ENCODE peak calls at places on chromosomes 3 and 15, in eight cellular contexts. One of them, this sample, is unnamed.

GRCh38 chr3:66038726-66039589 is at the start of gene MAGI1:
- DNase-seq in K562: peak; percentile 80
- DNase-seq in breast epithelium: peak; percentile 88
- DNase-seq in A549: peak; percentile 93
- DNase-seq in prostate gland: peak; percentile 88
- DNase-seq in H1: peak; percentile 94
- DNase-seq in endothelial cell of umbilical vein: peak; percentile 97
- DNase-seq in spleen: peak; percentile 83
- DNase-seq in this sample: peak; percentile 89

GRCh38 chr15:23035964-23036566 is 3.3 kb downstream of the TUBGCP5 start:
- DNase-seq in H1: no peak
- DNase-seq in endothelial cell of umbilical vein: peak; percentile 46
- DNase-seq in breast epithelium: no peak
- DNase-seq in prostate gland: no peak
- DNase-seq in K562: peak; percentile 68
- DNase-seq in spleen: no peak
- DNase-seq in A549: peak; percentile 79
- DNase-seq in this sample: peak; percentile 63

GRCh38 chr15:32817570-32817969 is 99.8 kb downstream of the GREM1 start:
- DNase-seq in breast epithelium: no peak
- DNase-seq in spleen: no peak
- DNase-seq in A549: no peak
- DNase-seq in prostate gland: no peak
- DNase-seq in K562: no peak
- DNase-seq in endothelial cell of umbilical vein: no peak
- DNase-seq in H1: no peak
- DNase-seq in this sample: no peak

GRCh38 chr3:71101581-71101980 is 481.9 kb downstream of the FOXP1 start:
- DNase-seq in prostate gland: no peak
- DNase-seq in breast epithelium: no peak
- DNase-seq in spleen: no peak
- DNase-seq in A549: no peak
- DNase-seq in H1: no peak
- DNase-seq in endothelial cell of umbilical vein: peak; percentile 31
- DNase-seq in K562: no peak
- DNase-seq in this sample: no peak

GRCh38 chr15:80856809-80857377 is 77.7 kb downstream of the CEMIP start:
- DNase-seq in endothelial cell of umbilical vein: no peak
- DNase-seq in A549: peak; percentile 60
- DNase-seq in K562: no peak
- DNase-seq in breast epithelium: peak; percentile 71
- DNase-seq in prostate gland: peak; percentile 74
- DNase-seq in spleen: no peak
- DNase-seq in H1: no peak
- DNase-seq in this sample: peak; percentile 38

GRCh38 chr15:66018178-66018797 is 149.0 kb downstream of the RAB11A start:
- DNase-seq in endothelial cell of umbilical vein: no peak
- DNase-seq in breast epithelium: no peak
- DNase-seq in H1: no peak
- DNase-seq in prostate gland: no peak
- DNase-seq in A549: no peak
- DNase-seq in K562: no peak
- DNase-seq in spleen: no peak
- DNase-seq in this sample: no peak

GRCh38 chr15:22786868-22787698 is 639 bp downstream of the NIPA1 start:
- DNase-seq in K562: peak; percentile 31
- DNase-seq in H1: no peak
- DNase-seq in prostate gland: peak; percentile 8
- DNase-seq in breast epithelium: no peak
- DNase-seq in spleen: peak; percentile 80
- DNase-seq in endothelial cell of umbilical vein: peak; percentile 37
- DNase-seq in A549: peak; percentile 38
- DNase-seq in this sample: no peak

GRCh38 chr3:106328224-106328623 is 459.4 kb upstream of the CBLB start:
- DNase-seq in prostate gland: no peak
- DNase-seq in breast epithelium: no peak
- DNase-seq in spleen: no peak
- DNase-seq in K562: no peak
- DNase-seq in H1: no peak
- DNase-seq in endothelial cell of umbilical vein: no peak
- DNase-seq in A549: no peak
- DNase-seq in this sample: no peak

GRCh38 chr3:50494136-50494535 is 9.3 kb downstream of the CACNA2D2 start:
- DNase-seq in H1: no peak
- DNase-seq in breast epithelium: no peak
- DNase-seq in spleen: no peak
- DNase-seq in prostate gland: no peak
- DNase-seq in K562: no peak
- DNase-seq in A549: no peak
- DNase-seq in endothelial cell of umbilical vein: no peak
- DNase-seq in this sample: no peak

GRCh38 chr3:137105277-137105977 is 147.6 kb downstream of the IL20RB start:
- DNase-seq in prostate gland: peak; percentile 24
- DNase-seq in breast epithelium: no peak
- DNase-seq in spleen: no peak
- DNase-seq in A549: peak; percentile 43
- DNase-seq in endothelial cell of umbilical vein: peak; percentile 74
- DNase-seq in K562: peak; percentile 18
- DNase-seq in H1: no peak
- DNase-seq in this sample: peak; percentile 7

GRCh38 chr3:28586325-28586724 is 237.7 kb upstream of the AZI2 start:
- DNase-seq in K562: no peak
- DNase-seq in prostate gland: no peak
- DNase-seq in A549: no peak
- DNase-seq in H1: no peak
- DNase-seq in endothelial cell of umbilical vein: no peak
- DNase-seq in breast epithelium: no peak
- DNase-seq in spleen: no peak
- DNase-seq in this sample: no peak

GRCh38 chr3:42071720-42072582 is 19.2 kb upstream of the TRAK1 start:
- DNase-seq in prostate gland: peak; percentile 94
- DNase-seq in endothelial cell of umbilical vein: peak; percentile 98
- DNase-seq in spleen: peak; percentile 85
- DNase-seq in breast epithelium: peak; percentile 85
- DNase-seq in H1: no peak
- DNase-seq in K562: no peak
- DNase-seq in A549: peak; percentile 63
- DNase-seq in this sample: peak; percentile 64

GRCh38 chr15:51195459-51195858 is 100.8 kb upstream of the TNFAIP8L3 start:
- DNase-seq in A549: no peak
- DNase-seq in H1: no peak
- DNase-seq in K562: no peak
- DNase-seq in endothelial cell of umbilical vein: no peak
- DNase-seq in breast epithelium: no peak
- DNase-seq in spleen: no peak
- DNase-seq in prostate gland: no peak
- DNase-seq in this sample: no peak

GRCh38 chr3:42163622-42164244 is 72.6 kb downstream of the TRAK1 start:
- DNase-seq in endothelial cell of umbilical vein: no peak
- DNase-seq in H1: no peak
- DNase-seq in K562: no peak
- DNase-seq in A549: no peak
- DNase-seq in spleen: no peak
- DNase-seq in prostate gland: no peak
- DNase-seq in breast epithelium: no peak
- DNase-seq in this sample: no peak

GRCh38 chr15:58420579-58421043 is 11.2 kb upstream of the LIPC start:
- DNase-seq in spleen: no peak
- DNase-seq in A549: no peak
- DNase-seq in K562: no peak
- DNase-seq in endothelial cell of umbilical vein: no peak
- DNase-seq in prostate gland: no peak
- DNase-seq in H1: no peak
- DNase-seq in breast epithelium: no peak
- DNase-seq in this sample: no peak

GRCh38 chr3:178353292-178353814 is 182.9 kb upstream of the KCNMB2 start:
- DNase-seq in endothelial cell of umbilical vein: peak; percentile 36
- DNase-seq in prostate gland: no peak
- DNase-seq in A549: no peak
- DNase-seq in K562: no peak
- DNase-seq in H1: no peak
- DNase-seq in spleen: no peak
- DNase-seq in breast epithelium: no peak
- DNase-seq in this sample: no peak

GRCh38 chr15:29570121-29570930 is 251.9 kb downstream of the TJP1 start:
- DNase-seq in K562: no peak
- DNase-seq in breast epithelium: no peak
- DNase-seq in H1: no peak
- DNase-seq in A549: peak; percentile 20
- DNase-seq in spleen: no peak
- DNase-seq in prostate gland: no peak
- DNase-seq in endothelial cell of umbilical vein: peak; percentile 2
- DNase-seq in this sample: no peak

GRCh38 chr15:38696120-38696727 is 131.6 kb upstream of the RASGRP1 start:
- DNase-seq in endothelial cell of umbilical vein: no peak
- DNase-seq in spleen: no peak
- DNase-seq in K562: no peak
- DNase-seq in H1: no peak
- DNase-seq in A549: no peak
- DNase-seq in breast epithelium: no peak
- DNase-seq in prostate gland: no peak
- DNase-seq in this sample: peak; percentile 28

GRCh38 chr3:13112521-13113345 is 39.5 kb upstream of the IQSEC1 start:
- DNase-seq in A549: no peak
- DNase-seq in breast epithelium: no peak
- DNase-seq in prostate gland: no peak
- DNase-seq in K562: no peak
- DNase-seq in spleen: peak; percentile 70
- DNase-seq in H1: no peak
- DNase-seq in endothelial cell of umbilical vein: no peak
- DNase-seq in this sample: no peak

GRCh38 chr3:64437126-64437525 is 211.9 kb upstream of the PRICKLE2 start:
- DNase-seq in endothelial cell of umbilical vein: no peak
- DNase-seq in breast epithelium: no peak
- DNase-seq in spleen: no peak
- DNase-seq in H1: no peak
- DNase-seq in K562: no peak
- DNase-seq in A549: no peak
- DNase-seq in prostate gland: no peak
- DNase-seq in this sample: no peak

GRCh38 chr15:74723754-74724334 is 1.5 kb downstream of the CYP1A1 start:
- DNase-seq in K562: peak; percentile 64
- DNase-seq in endothelial cell of umbilical vein: peak; percentile 62
- DNase-seq in prostate gland: no peak
- DNase-seq in spleen: no peak
- DNase-seq in A549: peak; percentile 47
- DNase-seq in H1: no peak
- DNase-seq in breast epithelium: no peak
- DNase-seq in this sample: peak; percentile 32

DNA sequence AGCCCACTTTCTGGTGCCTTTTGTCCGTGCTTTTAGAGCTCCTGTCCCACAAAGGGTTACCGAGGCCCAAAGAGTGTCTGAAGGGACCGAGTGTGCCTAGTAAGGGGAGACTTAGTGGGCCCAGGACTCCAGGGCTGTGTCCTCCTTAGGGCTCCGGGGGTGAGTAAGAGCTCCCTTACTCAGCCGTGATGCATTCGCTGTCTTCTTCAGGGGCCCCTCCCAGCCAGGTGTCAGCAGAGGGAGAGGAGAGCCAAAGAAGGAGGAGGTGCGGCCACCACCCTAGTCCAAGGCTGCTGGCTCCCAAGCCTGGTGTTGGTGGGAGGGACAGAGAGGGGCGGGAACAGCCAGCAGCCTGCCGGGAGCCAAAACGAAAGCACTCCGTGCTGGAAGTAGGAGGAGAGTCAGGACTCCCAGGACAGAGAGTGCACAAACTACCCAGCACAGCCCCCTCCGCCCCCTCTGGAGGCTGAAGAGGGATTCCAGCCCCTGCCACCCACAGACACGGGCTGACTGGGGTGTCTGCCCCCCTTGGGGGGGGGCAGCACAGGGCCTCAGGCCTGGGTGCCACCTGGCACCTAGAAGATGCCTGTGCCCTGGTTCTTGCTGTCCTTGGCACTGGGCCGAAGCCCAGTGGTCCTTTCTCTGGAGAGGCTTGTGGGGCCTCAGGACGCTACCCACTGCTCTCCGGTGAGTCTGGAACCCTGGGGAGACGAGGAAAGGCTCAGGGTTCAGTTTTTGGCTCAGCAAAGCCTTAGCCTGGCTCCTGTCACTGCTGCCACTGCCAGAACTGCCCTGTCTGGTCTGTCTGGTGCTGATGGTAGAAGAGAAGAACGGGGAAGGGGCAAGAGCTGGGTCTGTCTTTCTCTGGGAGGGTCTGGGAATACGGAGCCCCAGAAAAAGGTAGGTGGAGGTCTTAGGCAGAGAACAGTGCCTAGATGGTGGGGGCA is at the start of gene IL17RC:
- DNase-seq in K562: peak; percentile 91
- DNase-seq in prostate gland: peak; percentile 95
- DNase-seq in spleen: peak; percentile 90
- DNase-seq in breast epithelium: peak; percentile 93
- DNase-seq in endothelial cell of umbilical vein: peak; percentile 77
- DNase-seq in A549: peak; percentile 83
- DNase-seq in H1: peak; percentile 70
- DNase-seq in this sample: peak; percentile 94
- TF ChIP-seq POLR2A in K562: peak; percentile 66
- TF ChIP-seq POLR2A in prostate gland: peak; percentile 80
- TF ChIP-seq POLR2A in spleen: no peak
- TF ChIP-seq POLR2A in breast epithelium: no peak
- TF ChIP-seq POLR2A in endothelial cell of umbilical vein: peak; percentile 38
- TF ChIP-seq POLR2A in A549: no peak
- TF ChIP-seq POLR2A in H1: no peak
- TF ChIP-seq POLR2A in this sample: peak; percentile 28

DNA sequence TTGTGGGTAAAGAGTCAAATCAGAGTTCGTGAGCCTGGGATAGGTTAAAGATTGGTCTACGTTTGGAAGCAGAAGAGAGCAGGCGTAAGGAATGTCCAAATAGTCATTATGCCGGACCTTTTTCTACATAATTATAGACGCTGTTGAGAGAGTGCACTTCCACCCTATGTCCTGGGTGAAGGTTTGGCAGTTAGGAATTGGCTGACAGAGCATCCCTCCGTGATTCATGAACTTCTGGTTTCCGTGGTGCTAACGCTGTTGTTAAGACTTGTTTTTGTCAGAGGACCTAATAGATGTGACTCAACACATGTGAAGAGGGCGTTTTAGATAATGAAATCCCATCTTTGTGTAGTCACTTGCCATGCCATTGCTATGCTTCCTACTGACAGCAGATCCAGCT is 1.1 kb downstream of the EAF1 start:
- DNase-seq in endothelial cell of umbilical vein: peak; percentile 21
- DNase-seq in breast epithelium: no peak
- DNase-seq in prostate gland: no peak
- DNase-seq in spleen: no peak
- DNase-seq in K562: no peak
- DNase-seq in H1: no peak
- DNase-seq in A549: peak; percentile 15
- DNase-seq in this sample: peak; percentile 41
- TF ChIP-seq POLR2A in endothelial cell of umbilical vein: no peak
- TF ChIP-seq POLR2A in breast epithelium: no peak
- TF ChIP-seq POLR2A in prostate gland: no peak
- TF ChIP-seq POLR2A in spleen: no peak
- TF ChIP-seq POLR2A in K562: no peak
- TF ChIP-seq POLR2A in H1: no peak
- TF ChIP-seq POLR2A in A549: no peak
- TF ChIP-seq POLR2A in this sample: no peak

GRCh38 chr3:184361932-184362667 is 590 bp downstream of the POLR2H start:
- DNase-seq in endothelial cell of umbilical vein: no peak
- DNase-seq in A549: peak; percentile 81
- DNase-seq in spleen: peak; percentile 92
- DNase-seq in H1: no peak
- DNase-seq in K562: peak; percentile 76
- DNase-seq in breast epithelium: no peak
- DNase-seq in prostate gland: peak; percentile 60
- DNase-seq in this sample: peak; percentile 67
- TF ChIP-seq POLR2A in endothelial cell of umbilical vein: no peak
- TF ChIP-seq POLR2A in A549: peak; percentile 64
- TF ChIP-seq POLR2A in spleen: no peak
- TF ChIP-seq POLR2A in H1: no peak
- TF ChIP-seq POLR2A in K562: no peak
- TF ChIP-seq POLR2A in breast epithelium: peak; percentile 5
- TF ChIP-seq POLR2A in prostate gland: peak; percentile 56
- TF ChIP-seq POLR2A in this sample: peak; percentile 26

GRCh38 chr3:17195192-17195611 is 310.4 kb downstream of the PLCL2 start:
- DNase-seq in A549: no peak
- DNase-seq in K562: no peak
- DNase-seq in endothelial cell of umbilical vein: no peak
- DNase-seq in prostate gland: no peak
- DNase-seq in breast epithelium: no peak
- DNase-seq in H1: no peak
- DNase-seq in spleen: peak; percentile 81
- DNase-seq in this sample: no peak
- TF ChIP-seq POLR2A in A549: no peak
- TF ChIP-seq POLR2A in K562: no peak
- TF ChIP-seq POLR2A in endothelial cell of umbilical vein: no peak
- TF ChIP-seq POLR2A in prostate gland: no peak
- TF ChIP-seq POLR2A in breast epithelium: no peak
- TF ChIP-seq POLR2A in H1: no peak
- TF ChIP-seq POLR2A in spleen: no peak
- TF ChIP-seq POLR2A in this sample: no peak

This sample was measured in H54.